ENCODE peak calls at places on chromosomes 1 and 21, in six cellular contexts. K is KBM-7, I is fibroblast of gingiva, Z is EL, T is RWPE2, G is A549. Y is an unnamed sample.

GRCh38 chr1:244335456-244335855 is 116.3 kb downstream of the ADSS2 start:
- DNase-seq in K (no peak), I (no peak), Z (no peak), T (no peak), G (no peak), Y (no peak)

GRCh38 chr1:204746838-204747442 is 61.4 kb upstream of the LRRN2 start:
- DNase-seq in K (peak), I (peak), Z (peak), T (no peak), G (peak), Y (peak)

GRCh38 chr1:93552751-93553455 is 105.0 kb downstream of the FNBP1L start:
- DNase-seq in K (peak), I (peak), Z (peak), T (no peak), G (no peak), Y (peak)

GRCh38 chr1:151993734-151994496 is at the start of gene S100A10:
- DNase-seq in K (peak), I (peak), Z (peak), T (peak), G (no peak), Y (peak)

GRCh38 chr1:76450229-76450628 is 375.7 kb downstream of the ST6GALNAC3 start:
- DNase-seq in K (no peak), I (no peak), Z (no peak), T (no peak), G (no peak), Y (no peak)

GRCh38 chr1:165943198-165943597 is 115.8 kb downstream of the UCK2 start:
- DNase-seq in K (no peak), I (no peak), Z (no peak), T (no peak), G (peak), Y (peak)

GRCh38 chr1:198169704-198170103 is 12.9 kb downstream of the NEK7 start:
- DNase-seq in K (no peak), I (no peak), Z (no peak), T (no peak), G (no peak), Y (no peak)

GRCh38 chr1:71086331-71086730 is 5.5 kb upstream of the ZRANB2 start:
- DNase-seq in K (no peak), I (no peak), Z (peak), T (no peak), G (no peak), Y (no peak)

GRCh38 chr1:201461193-201461657 is 7.8 kb downstream of the PHLDA3 start:
- DNase-seq in K (no peak), I (peak), Z (peak), T (peak), G (peak), Y (no peak)

GRCh38 chr1:41319803-41320711 is 41.2 kb upstream of the FOXO6 start:
- DNase-seq in K (peak), I (no peak), Z (no peak), T (no peak), G (no peak), Y (peak)

GRCh38 chr1:15146142-15146541 is 7.4 kb upstream of the TMEM51 start:
- DNase-seq in K (no peak), I (no peak), Z (no peak), T (no peak), G (no peak), Y (no peak)

GRCh38 chr21:33265664-33266049 is 510 bp upstream of the IL10RB start:
- DNase-seq in K (peak), I (peak), Z (peak), T (no peak), G (no peak), Y (peak)

GRCh38 chr1:239892602-239893001 is 199.1 kb upstream of the FMN2 start:
- DNase-seq in K (no peak), I (no peak), Z (no peak), T (no peak), G (no peak), Y (no peak)

GRCh38 chr1:6257541-6258069 is 3.3 kb downstream of the GPR153 start:
- DNase-seq in K (no peak), I (peak), Z (peak), T (no peak), G (no peak), Y (no peak)

GRCh38 chr1:20992327-20993056 is 184.2 kb downstream of the EIF4G3 start:
- DNase-seq in K (no peak), I (peak), Z (no peak), T (no peak), G (no peak), Y (no peak)

GRCh38 chr1:167454304-167454928 is 63.9 kb downstream of the CD247 start:
- DNase-seq in K (peak), I (no peak), Z (no peak), T (no peak), G (peak), Y (no peak)

GRCh38 chr1:45840704-45841103 is 37.3 kb downstream of the MAST2 start:
- DNase-seq in K (no peak), I (no peak), Z (peak), T (no peak), G (no peak), Y (no peak)

GRCh38 chr1:193221641-193222040 is 35.2 kb upstream of the B3GALT2 start:
- DNase-seq in K (no peak), I (no peak), Z (no peak), T (no peak), G (no peak), Y (peak)

GRCh38 chr1:118905206-118905605 is 82.9 kb downstream of the TBX15 start:
- DNase-seq in K (no peak), I (no peak), Z (no peak), T (no peak), G (no peak), Y (no peak)

GRCh38 chr1:161506336-161507223 is 1.3 kb downstream of the FCGR2A start:
- DNase-seq in K (peak), I (no peak), Z (peak), T (no peak), G (no peak), Y (peak)

GRCh38 chr1:156503672-156504055 is 3.1 kb upstream of the MEF2D start:
- DNase-seq in K (no peak), I (no peak), Z (no peak), T (no peak), G (no peak), Y (no peak)

GRCh38 chr1:6779089-6779805 is 6.0 kb upstream of the CAMTA1 start:
- DNase-seq in K (no peak), I (no peak), Z (no peak), T (no peak), G (no peak), Y (no peak)

Y was measured in NCI-H69.